ENCODE peak calls at places on chromosomes 7 and 10, in nine cellular contexts. B, K, C, Z, S, Q, A, D and W are unnamed samples.

GRCh38 chr10:91409069-91409868 is 875 bp upstream of the HECTD2 start:
- DNase-seq in B (peak), K (peak), C (peak), Z (peak), S (no peak), Q (peak), A (no peak), D (peak), W (peak)

GRCh38 chr10:18157909-18158308 is 17.7 kb downstream of the CACNB2 start:
- DNase-seq in B (no peak), K (no peak), C (peak), Z (no peak), S (no peak), Q (no peak), A (no peak), D (no peak), W (no peak)

GRCh38 chr10:132292972-132293415 is 14.8 kb downstream of the STK32C start:
- DNase-seq in B (no peak), K (no peak), C (no peak), Z (no peak), S (no peak), Q (no peak), A (no peak), D (no peak), W (no peak)

GRCh38 chr7:95376632-95377380 is 19.4 kb downstream of the PON3 start:
- DNase-seq in B (no peak), K (no peak), C (no peak), Z (no peak), S (no peak), Q (no peak), A (no peak), D (no peak), W (no peak)

GRCh38 chr10:6070647-6071046 is 8.5 kb upstream of the IL2RA start:
- DNase-seq in B (no peak), K (no peak), C (no peak), Z (no peak), S (no peak), Q (no peak), A (no peak), D (no peak), W (no peak)

GRCh38 chr7:151400626-151401315 is 9.1 kb downstream of the WDR86 start:
- DNase-seq in B (no peak), K (no peak), C (no peak), Z (peak), S (peak), Q (no peak), A (no peak), D (no peak), W (no peak)

GRCh38 chr10:54434782-54435181 is 366.2 kb downstream of the PCDH15 start:
- DNase-seq in B (no peak), K (no peak), C (no peak), Z (no peak), S (no peak), Q (no peak), A (no peak), D (no peak), W (no peak)

GRCh38 chr7:83060218-83060617 is 102.5 kb downstream of the PCLO start:
- DNase-seq in B (no peak), K (no peak), C (peak), Z (no peak), S (no peak), Q (peak), A (no peak), D (no peak), W (no peak)

GRCh38 chr10:131270461-131271190 is 40.9 kb downstream of the TCERG1L start:
- DNase-seq in B (no peak), K (no peak), C (no peak), Z (no peak), S (no peak), Q (no peak), A (no peak), D (no peak), W (no peak)

GRCh38 chr10:117537436-117537903 is 5.1 kb upstream of the EMX2 start:
- DNase-seq in B (peak), K (peak), C (peak), Z (peak), S (no peak), Q (no peak), A (no peak), D (no peak), W (peak)

GRCh38 chr10:53598914-53599313 is 826.3 kb upstream of the MBL2 start:
- DNase-seq in B (no peak), K (peak), C (no peak), Z (no peak), S (no peak), Q (no peak), A (no peak), D (no peak), W (peak)

GRCh38 chr10:5619366-5620211 is 46.8 kb downstream of the ASB13 start:
- DNase-seq in B (no peak), K (no peak), C (no peak), Z (no peak), S (no peak), Q (no peak), A (no peak), D (no peak), W (no peak)

GRCh38 chr7:78099715-78100477 is 301.3 kb downstream of the PHTF2 start:
- DNase-seq in B (no peak), K (no peak), C (peak), Z (no peak), S (no peak), Q (no peak), A (no peak), D (no peak), W (no peak)

GRCh38 chr7:260441-261281 is 29.3 kb upstream of the FOXL3 start:
- DNase-seq in B (no peak), K (no peak), C (no peak), Z (no peak), S (no peak), Q (no peak), A (no peak), D (no peak), W (no peak)

GRCh38 chr10:18418579-18419210 is 232.7 kb downstream of the NSUN6 start:
- DNase-seq in B (no peak), K (no peak), C (peak), Z (no peak), S (peak), Q (no peak), A (no peak), D (no peak), W (no peak)

GRCh38 chr7:29331163-29331562 is 136.6 kb downstream of the CHN2 start:
- DNase-seq in B (no peak), K (no peak), C (no peak), Z (no peak), S (no peak), Q (no peak), A (no peak), D (no peak), W (no peak)